ENCODE peak calls at places on chromosomes 11 and 22, in nine cellular contexts. L is pancreas; C is dermis microvascular lymphatic vessel endothelial cell; M is Caki2; Z is naive thymus-derived CD8-positive, alpha-beta T cell; B is brain pericyte; Y is stimulated activated CD8-positive, alpha-beta memory T cell treated with anti-CD3 and anti-CD28 coated beads, Interleukin-2, amount 100 ng/mL, for 1 hour; O is A673; W is GM12865. G is an unnamed sample.

GRCh38 chr11:34926831-34927132 is 10.4 kb downstream of the PDHX start:
- DNase-seq in L (no peak), C (no peak), M (no peak), Z (no peak), B (no peak), Y (no peak), O (no peak), W (no peak), G (no peak)

GRCh38 chr11:8812438-8812837 is 98.6 kb upstream of the AKIP1 start:
- DNase-seq in L (no peak), C (no peak), M (peak; percentile 24), Z (no peak), B (no peak), Y (no peak), O (no peak), W (no peak), G (no peak)

GRCh38 chr11:20529757-20530156 is 69.7 kb upstream of the SLC6A5 start:
- DNase-seq in L (no peak), C (no peak), M (no peak), Z (no peak), B (no peak), Y (no peak), O (no peak), W (no peak), G (no peak)

GRCh38 chr11:96267490-96268010 is 75.4 kb downstream of the MAML2 start:
- DNase-seq in L (no peak), C (no peak), M (no peak), Z (peak; percentile 13), B (no peak), Y (no peak), O (no peak), W (peak; percentile 87), G (peak; percentile 82)

GRCh38 chr11:3824714-3825472 is 15.9 kb downstream of the RHOG start:
- DNase-seq in L (peak; percentile 77), C (no peak), M (no peak), Z (peak; percentile 78), B (no peak), Y (peak; percentile 52), O (peak; percentile 54), W (peak; percentile 85), G (peak; percentile 60)

GRCh38 chr22:50481440-50482106 is at the start of gene ADM2:
- DNase-seq in L (peak; percentile 82), C (no peak), M (peak; percentile 40), Z (peak; percentile 68), B (no peak), Y (peak; percentile 25), O (peak; percentile 63), W (no peak), G (peak; percentile 56)

GRCh38 chr11:19344661-19345518 is 104.1 kb upstream of the E2F8 start:
- DNase-seq in L (peak; percentile 69), C (no peak), M (no peak), Z (no peak), B (no peak), Y (no peak), O (peak; percentile 18), W (peak; percentile 54), G (peak; percentile 66)

GRCh38 chr11:17649696-17650600 is 69.4 kb upstream of the MYOD1 start:
- DNase-seq in L (no peak), C (no peak), M (no peak), Z (no peak), B (no peak), Y (no peak), O (peak; percentile 76), W (no peak), G (no peak)

GRCh38 chr22:24429411-24430365 is 2.3 kb downstream of the ADORA2A start:
- DNase-seq in L (peak; percentile 60), C (no peak), M (no peak), Z (peak; percentile 38), B (no peak), Y (no peak), O (peak; percentile 68), W (peak; percentile 65), G (peak; percentile 90)

GRCh38 chr11:72983560-72983959 is 158.6 kb downstream of the FCHSD2 start:
- DNase-seq in L (no peak), C (no peak), M (no peak), Z (no peak), B (no peak), Y (no peak), O (no peak), W (no peak), G (no peak)

GRCh38 chr22:46340676-46341075 is 5.2 kb downstream of the TRMU start:
- DNase-seq in L (no peak), C (no peak), M (no peak), Z (no peak), B (no peak), Y (no peak), O (no peak), W (no peak), G (no peak)

G was measured in RPMI8226.